ENCODE peak calls at places on chromosomes 12 and 14, in ten cellular contexts. One of them, this sample, is unnamed.

GRCh38 chr12:15712823-15713663 is 76.1 kb downstream of the EPS8 start:
- DNase-seq in GM12892: no peak
- DNase-seq in body of pancreas: peak
- DNase-seq in A549: no peak
- DNase-seq in ovary: no peak
- DNase-seq in gastrocnemius medialis: no peak
- DNase-seq in uterus: no peak
- DNase-seq in GM12891: no peak
- DNase-seq in transverse colon: peak
- DNase-seq in adrenal gland: no peak
- DNase-seq in this sample: no peak

GRCh38 chr14:33017016-33017415 is 78.3 kb downstream of the NPAS3 start:
- DNase-seq in transverse colon: no peak
- DNase-seq in body of pancreas: no peak
- DNase-seq in gastrocnemius medialis: no peak
- DNase-seq in GM12892: no peak
- DNase-seq in ovary: no peak
- DNase-seq in uterus: no peak
- DNase-seq in adrenal gland: no peak
- DNase-seq in GM12891: no peak
- DNase-seq in A549: no peak
- DNase-seq in this sample: no peak

GRCh38 chr12:33439587-33440011 is at the start of gene SYT10:
- DNase-seq in A549: no peak
- DNase-seq in transverse colon: no peak
- DNase-seq in ovary: no peak
- DNase-seq in GM12891: no peak
- DNase-seq in adrenal gland: no peak
- DNase-seq in body of pancreas: no peak
- DNase-seq in uterus: no peak
- DNase-seq in gastrocnemius medialis: no peak
- DNase-seq in GM12892: no peak
- DNase-seq in this sample: no peak

GRCh38 chr12:58419182-58419760 is 477.9 kb downstream of the ATP23 start:
- DNase-seq in gastrocnemius medialis: no peak
- DNase-seq in uterus: no peak
- DNase-seq in A549: no peak
- DNase-seq in body of pancreas: no peak
- DNase-seq in GM12892: no peak
- DNase-seq in adrenal gland: no peak
- DNase-seq in GM12891: no peak
- DNase-seq in ovary: no peak
- DNase-seq in transverse colon: no peak
- DNase-seq in this sample: no peak

GRCh38 chr14:61927521-61927920 is 165.3 kb downstream of the SNAPC1 start:
- DNase-seq in adrenal gland: no peak
- DNase-seq in GM12892: no peak
- DNase-seq in body of pancreas: no peak
- DNase-seq in uterus: no peak
- DNase-seq in gastrocnemius medialis: no peak
- DNase-seq in A549: no peak
- DNase-seq in ovary: no peak
- DNase-seq in transverse colon: no peak
- DNase-seq in GM12891: no peak
- DNase-seq in this sample: no peak

GRCh38 chr14:88986146-88986841 is 161.8 kb downstream of the TTC8 start:
- DNase-seq in transverse colon: no peak
- DNase-seq in GM12892: no peak
- DNase-seq in uterus: no peak
- DNase-seq in A549: no peak
- DNase-seq in adrenal gland: peak
- DNase-seq in body of pancreas: no peak
- DNase-seq in GM12891: no peak
- DNase-seq in ovary: peak
- DNase-seq in gastrocnemius medialis: no peak
- DNase-seq in this sample: peak

GRCh38 chr12:7158866-7159600 is 28.9 kb downstream of the CLSTN3 start:
- DNase-seq in uterus: no peak
- DNase-seq in body of pancreas: no peak
- DNase-seq in adrenal gland: no peak
- DNase-seq in A549: no peak
- DNase-seq in GM12892: no peak
- DNase-seq in GM12891: no peak
- DNase-seq in ovary: no peak
- DNase-seq in transverse colon: no peak
- DNase-seq in gastrocnemius medialis: no peak
- DNase-seq in this sample: no peak

GRCh38 chr12:132669166-132669879 is 17.8 kb downstream of the POLE start:
- DNase-seq in ovary: no peak
- DNase-seq in GM12892: no peak
- DNase-seq in GM12891: no peak
- DNase-seq in adrenal gland: no peak
- DNase-seq in transverse colon: no peak
- DNase-seq in uterus: no peak
- DNase-seq in body of pancreas: no peak
- DNase-seq in A549: no peak
- DNase-seq in gastrocnemius medialis: no peak
- DNase-seq in this sample: no peak

GRCh38 chr14:92514844-92515509 is 1.4 kb downstream of the RIN3 start:
- DNase-seq in transverse colon: no peak
- DNase-seq in adrenal gland: no peak
- DNase-seq in GM12892: no peak
- DNase-seq in gastrocnemius medialis: no peak
- DNase-seq in uterus: no peak
- DNase-seq in ovary: no peak
- DNase-seq in GM12891: no peak
- DNase-seq in body of pancreas: no peak
- DNase-seq in A549: no peak
- DNase-seq in this sample: no peak

GRCh38 chr14:92512807-92513203 is 776 bp upstream of the RIN3 start:
- DNase-seq in GM12891: no peak
- DNase-seq in A549: no peak
- DNase-seq in gastrocnemius medialis: no peak
- DNase-seq in body of pancreas: no peak
- DNase-seq in adrenal gland: no peak
- DNase-seq in ovary: no peak
- DNase-seq in GM12892: no peak
- DNase-seq in uterus: no peak
- DNase-seq in transverse colon: no peak
- DNase-seq in this sample: no peak

GRCh38 chr14:92513966-92514843 is 624 bp downstream of the RIN3 start:
- DNase-seq in gastrocnemius medialis: no peak
- DNase-seq in GM12891: no peak
- DNase-seq in uterus: peak
- DNase-seq in transverse colon: peak
- DNase-seq in ovary: peak
- DNase-seq in adrenal gland: no peak
- DNase-seq in GM12892: peak
- DNase-seq in body of pancreas: no peak
- DNase-seq in A549: peak
- DNase-seq in this sample: no peak

GRCh38 chr14:92511472-92512247 is 1.9 kb upstream of the RIN3 start:
- DNase-seq in GM12891: no peak
- DNase-seq in GM12892: no peak
- DNase-seq in body of pancreas: no peak
- DNase-seq in uterus: peak
- DNase-seq in adrenal gland: no peak
- DNase-seq in ovary: no peak
- DNase-seq in A549: peak
- DNase-seq in gastrocnemius medialis: no peak
- DNase-seq in transverse colon: peak
- DNase-seq in this sample: peak

DNA sequence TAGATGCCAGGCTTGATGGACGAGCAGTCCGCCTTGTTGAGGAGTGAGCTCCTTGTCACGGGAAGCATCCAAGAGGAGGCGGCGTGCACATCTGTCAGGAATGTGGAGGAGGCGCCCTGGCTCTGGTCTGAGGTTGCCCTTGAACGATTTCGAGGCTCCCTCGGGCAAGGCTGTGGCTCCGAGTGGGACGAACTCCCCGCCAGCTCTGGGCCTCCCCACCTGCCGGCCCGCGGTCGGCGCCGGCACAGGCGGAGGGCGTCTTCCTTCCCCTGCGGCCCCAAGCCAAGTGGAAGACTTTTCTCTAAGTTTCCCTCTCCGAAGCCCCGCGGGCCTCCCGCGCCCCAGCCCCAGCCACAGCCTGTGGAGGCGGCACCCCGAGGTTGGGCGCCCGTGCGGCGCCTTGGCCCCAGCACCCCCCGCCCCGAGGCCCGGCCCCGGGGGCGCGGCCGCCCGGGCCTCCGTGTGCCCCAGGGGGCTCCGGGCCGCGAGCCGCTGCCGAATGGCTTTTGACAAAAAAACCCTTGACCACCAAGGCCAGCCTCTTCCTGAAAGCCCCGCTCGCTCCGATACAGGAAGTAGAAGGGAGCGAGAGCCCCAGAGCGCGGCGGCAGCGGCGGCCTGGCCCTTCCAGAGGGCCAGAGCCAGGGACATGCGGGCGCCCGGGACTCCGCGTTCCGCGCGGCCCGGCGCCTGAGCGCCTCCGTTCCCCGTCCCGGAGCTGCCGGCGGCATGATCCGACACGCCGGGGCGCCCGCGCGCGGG is at the start of gene RIN3:
- DNase-seq in GM12891: peak
- DNase-seq in gastrocnemius medialis: no peak
- DNase-seq in adrenal gland: peak
- DNase-seq in transverse colon: peak
- DNase-seq in A549: peak
- DNase-seq in ovary: peak
- DNase-seq in uterus: peak
- DNase-seq in GM12892: peak
- DNase-seq in body of pancreas: peak
- DNase-seq in this sample: no peak
- TF ChIP-seq POLR2A in GM12891: no peak
- TF ChIP-seq POLR2A in gastrocnemius medialis: no peak
- TF ChIP-seq POLR2A in adrenal gland: no peak
- TF ChIP-seq POLR2A in transverse colon: peak
- TF ChIP-seq POLR2A in A549: peak
- TF ChIP-seq POLR2A in ovary: peak
- TF ChIP-seq POLR2A in uterus: peak
- TF ChIP-seq POLR2A in GM12892: peak
- TF ChIP-seq POLR2A in body of pancreas: peak
- TF ChIP-seq POLR2A in this sample: no peak

GRCh38 chr14:36973806-36974442 is 198.5 kb downstream of the SLC25A21 start:
- DNase-seq in A549: no peak
- DNase-seq in body of pancreas: no peak
- DNase-seq in GM12891: no peak
- DNase-seq in uterus: no peak
- DNase-seq in GM12892: no peak
- DNase-seq in transverse colon: no peak
- DNase-seq in adrenal gland: no peak
- DNase-seq in gastrocnemius medialis: no peak
- DNase-seq in ovary: no peak
- DNase-seq in this sample: no peak

GRCh38 chr14:36975834-36976233 is 196.6 kb downstream of the SLC25A21 start:
- DNase-seq in transverse colon: no peak
- DNase-seq in GM12891: no peak
- DNase-seq in adrenal gland: no peak
- DNase-seq in A549: no peak
- DNase-seq in GM12892: no peak
- DNase-seq in ovary: no peak
- DNase-seq in gastrocnemius medialis: no peak
- DNase-seq in uterus: no peak
- DNase-seq in body of pancreas: no peak
- DNase-seq in this sample: no peak

GRCh38 chr14:36967892-36968555 is 204.4 kb downstream of the SLC25A21 start:
- DNase-seq in uterus: no peak
- DNase-seq in GM12891: no peak
- DNase-seq in transverse colon: no peak
- DNase-seq in A549: no peak
- DNase-seq in ovary: no peak
- DNase-seq in GM12892: no peak
- DNase-seq in adrenal gland: no peak
- DNase-seq in body of pancreas: no peak
- DNase-seq in gastrocnemius medialis: no peak
- DNase-seq in this sample: no peak

GRCh38 chr14:36974985-36975384 is 197.4 kb downstream of the SLC25A21 start:
- DNase-seq in uterus: no peak
- DNase-seq in adrenal gland: no peak
- DNase-seq in GM12891: no peak
- DNase-seq in A549: no peak
- DNase-seq in GM12892: no peak
- DNase-seq in transverse colon: no peak
- DNase-seq in gastrocnemius medialis: no peak
- DNase-seq in ovary: no peak
- DNase-seq in body of pancreas: no peak
- DNase-seq in this sample: no peak

GRCh38 chr14:36971263-36971855 is 201.0 kb downstream of the SLC25A21 start:
- DNase-seq in GM12892: no peak
- DNase-seq in adrenal gland: no peak
- DNase-seq in GM12891: no peak
- DNase-seq in uterus: no peak
- DNase-seq in body of pancreas: no peak
- DNase-seq in ovary: no peak
- DNase-seq in transverse colon: no peak
- DNase-seq in A549: no peak
- DNase-seq in gastrocnemius medialis: no peak
- DNase-seq in this sample: no peak
- TF ChIP-seq POLR2A in GM12892: no peak
- TF ChIP-seq POLR2A in adrenal gland: no peak
- TF ChIP-seq POLR2A in GM12891: no peak
- TF ChIP-seq POLR2A in uterus: no peak
- TF ChIP-seq POLR2A in body of pancreas: no peak
- TF ChIP-seq POLR2A in ovary: no peak
- TF ChIP-seq POLR2A in transverse colon: no peak
- TF ChIP-seq POLR2A in A549: no peak
- TF ChIP-seq POLR2A in gastrocnemius medialis: no peak
- TF ChIP-seq POLR2A in this sample: no peak

GRCh38 chr14:68253878-68254528 is 434.4 kb downstream of the RAD51B start:
- DNase-seq in body of pancreas: no peak
- DNase-seq in ovary: no peak
- DNase-seq in GM12891: no peak
- DNase-seq in adrenal gland: no peak
- DNase-seq in GM12892: no peak
- DNase-seq in gastrocnemius medialis: no peak
- DNase-seq in transverse colon: no peak
- DNase-seq in A549: no peak
- DNase-seq in uterus: no peak
- DNase-seq in this sample: no peak
- TF ChIP-seq POLR2A in body of pancreas: no peak
- TF ChIP-seq POLR2A in ovary: no peak
- TF ChIP-seq POLR2A in GM12891: no peak
- TF ChIP-seq POLR2A in adrenal gland: no peak
- TF ChIP-seq POLR2A in GM12892: no peak
- TF ChIP-seq POLR2A in gastrocnemius medialis: no peak
- TF ChIP-seq POLR2A in transverse colon: no peak
- TF ChIP-seq POLR2A in A549: no peak
- TF ChIP-seq POLR2A in uterus: no peak
- TF ChIP-seq POLR2A in this sample: no peak

GRCh38 chr14:74085047-74085637 is 386 bp downstream of the LIN52 start:
- DNase-seq in ovary: no peak
- DNase-seq in body of pancreas: no peak
- DNase-seq in A549: peak
- DNase-seq in gastrocnemius medialis: no peak
- DNase-seq in GM12891: no peak
- DNase-seq in GM12892: peak
- DNase-seq in uterus: no peak
- DNase-seq in adrenal gland: no peak
- DNase-seq in transverse colon: no peak
- DNase-seq in this sample: no peak

GRCh38 chr14:74083161-74083560 is 1.1 kb downstream of the ALDH6A1 start:
- DNase-seq in body of pancreas: no peak
- DNase-seq in gastrocnemius medialis: no peak
- DNase-seq in uterus: no peak
- DNase-seq in A549: no peak
- DNase-seq in GM12891: no peak
- DNase-seq in transverse colon: no peak
- DNase-seq in ovary: no peak
- DNase-seq in adrenal gland: no peak
- DNase-seq in GM12892: no peak
- DNase-seq in this sample: no peak

GRCh38 chr14:74083784-74084276 is 423 bp downstream of the ALDH6A1 start:
- DNase-seq in uterus: no peak
- DNase-seq in gastrocnemius medialis: no peak
- DNase-seq in A549: no peak
- DNase-seq in transverse colon: no peak
- DNase-seq in body of pancreas: no peak
- DNase-seq in ovary: no peak
- DNase-seq in GM12892: no peak
- DNase-seq in GM12891: no peak
- DNase-seq in adrenal gland: peak
- DNase-seq in this sample: no peak

GRCh38 chr14:74085828-74086227 is 1.1 kb downstream of the LIN52 start:
- DNase-seq in GM12891: peak
- DNase-seq in GM12892: peak
- DNase-seq in uterus: no peak
- DNase-seq in gastrocnemius medialis: no peak
- DNase-seq in adrenal gland: no peak
- DNase-seq in ovary: no peak
- DNase-seq in body of pancreas: no peak
- DNase-seq in A549: no peak
- DNase-seq in transverse colon: no peak
- DNase-seq in this sample: no peak

DNA sequence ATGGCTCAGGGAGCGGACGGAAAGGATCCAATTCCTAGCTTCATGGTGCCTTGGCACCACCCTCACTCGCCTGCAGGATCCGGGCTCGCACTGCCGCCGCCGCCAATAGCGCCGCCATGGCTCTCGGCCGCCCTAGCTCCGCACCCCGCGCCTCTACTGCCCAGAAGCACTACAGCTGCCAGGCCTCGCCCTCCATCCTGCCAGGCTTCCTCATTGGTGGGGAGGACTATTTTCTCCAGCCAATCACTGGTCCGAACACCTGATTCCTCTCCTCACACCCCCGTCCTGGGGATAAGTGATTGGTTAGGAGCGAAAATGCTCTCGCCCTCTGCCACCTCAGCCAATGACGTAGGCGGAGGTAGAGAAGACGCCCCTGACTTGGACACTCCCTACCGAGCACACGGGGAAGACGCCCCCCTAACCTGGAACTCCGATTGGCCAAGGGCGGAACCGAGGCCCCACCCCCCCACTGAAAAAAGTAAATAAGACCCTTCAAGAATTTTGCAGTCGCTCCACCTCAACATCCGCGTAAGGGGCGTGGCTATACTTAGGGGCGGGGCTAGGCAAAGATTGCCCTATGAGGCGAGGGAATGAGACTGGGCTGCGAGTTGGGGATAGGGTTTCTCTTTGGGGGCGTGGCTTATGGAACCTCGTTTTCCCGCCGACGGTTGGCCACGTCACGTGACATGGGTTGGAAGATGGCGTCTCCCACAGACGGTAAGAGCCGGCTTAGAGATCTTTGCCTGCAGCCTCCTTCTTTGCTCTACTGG is at the start of the genes ALDH6A1 and LIN52:
- DNase-seq in ovary: peak
- DNase-seq in body of pancreas: peak
- DNase-seq in GM12891: peak
- DNase-seq in A549: peak
- DNase-seq in transverse colon: peak
- DNase-seq in gastrocnemius medialis: peak
- DNase-seq in uterus: peak
- DNase-seq in GM12892: peak
- DNase-seq in adrenal gland: peak
- DNase-seq in this sample: peak
- TF ChIP-seq POLR2A in ovary: peak
- TF ChIP-seq POLR2A in body of pancreas: peak
- TF ChIP-seq POLR2A in GM12891: peak
- TF ChIP-seq POLR2A in A549: peak
- TF ChIP-seq POLR2A in transverse colon: peak
- TF ChIP-seq POLR2A in gastrocnemius medialis: peak
- TF ChIP-seq POLR2A in uterus: peak
- TF ChIP-seq POLR2A in GM12892: peak
- TF ChIP-seq POLR2A in adrenal gland: peak
- TF ChIP-seq POLR2A in this sample: peak

This sample was measured in HCT116.